ENCODE peak calls at places on chromosomes 1 and 21, in nine cellular contexts. D is GM23338, N is suprapubic skin, T is cardiac muscle cell, Y is fibroblast of villous mesenchyme, Q is left lung, L is PC-3, W is A549, X is mucosa of descending colon. O is an unnamed sample.

GRCh38 chr21:46171996-46172862 is 12.0 kb downstream of the SPATC1L start:
- DNase-seq in D (no peak), N (peak; percentile 27), T (no peak), Y (no peak), Q (peak; percentile 55), L (no peak), W (no peak), X (no peak), O (peak; percentile 12)

GRCh38 chr1:201379733-201380242 is 2.3 kb upstream of the TNNT2 start:
- DNase-seq in D (no peak), N (no peak), T (no peak), Y (no peak), Q (no peak), L (no peak), W (no peak), X (no peak), O (no peak)

GRCh38 chr21:29098156-29098555 is 24.7 kb upstream of the CCT8 start:
- DNase-seq in D (no peak), N (no peak), T (no peak), Y (peak; percentile 47), Q (no peak), L (no peak), W (no peak), X (no peak), O (no peak)

GRCh38 chr1:164480285-164480907 is 78.6 kb upstream of the PBX1 start:
- DNase-seq in D (no peak), N (no peak), T (no peak), Y (no peak), Q (no peak), L (no peak), W (no peak), X (no peak), O (no peak)

GRCh38 chr1:207282496-207283380 is 38.7 kb upstream of the CD55 start:
- DNase-seq in D (no peak), N (no peak), T (no peak), Y (peak; percentile 87), Q (no peak), L (peak; percentile 64), W (no peak), X (peak; percentile 74), O (no peak)

GRCh38 chr1:187621961-187622360 is 793.2 kb downstream of the PLA2G4A start:
- DNase-seq in D (no peak), N (no peak), T (no peak), Y (peak; percentile 17), Q (no peak), L (peak; percentile 23), W (no peak), X (no peak), O (no peak)

GRCh38 chr1:167635233-167635648 is 5.2 kb downstream of the RCSD1 start:
- DNase-seq in D (peak; percentile 85), N (no peak), T (peak; percentile 93), Y (peak; percentile 33), Q (no peak), L (no peak), W (no peak), X (no peak), O (no peak)

GRCh38 chr1:115781830-115782229 is 13.3 kb upstream of the CASQ2 start:
- DNase-seq in D (no peak), N (no peak), T (no peak), Y (no peak), Q (no peak), L (no peak), W (no peak), X (no peak), O (no peak)

GRCh38 chr1:63922848-63923247 is 149.0 kb downstream of the ROR1 start:
- DNase-seq in D (no peak), N (no peak), T (peak; percentile 53), Y (no peak), Q (no peak), L (no peak), W (no peak), X (no peak), O (no peak)

GRCh38 chr1:234856719-234857310 is 246.8 kb upstream of the IRF2BP2 start:
- DNase-seq in D (no peak), N (no peak), T (no peak), Y (no peak), Q (no peak), L (no peak), W (no peak), X (no peak), O (no peak)

GRCh38 chr1:57192256-57192655 is 226.4 kb upstream of the C8B start:
- DNase-seq in D (no peak), N (no peak), T (no peak), Y (no peak), Q (no peak), L (no peak), W (no peak), X (no peak), O (no peak)

GRCh38 chr1:220189750-220190347 is 82.4 kb downstream of the RAB3GAP2 start:
- DNase-seq in D (no peak), N (no peak), T (peak; percentile 18), Y (peak; percentile 40), Q (no peak), L (peak; percentile 58), W (peak; percentile 39), X (no peak), O (no peak)

GRCh38 chr1:159431904-159432303 is at the start of gene OR10J4:
- DNase-seq in D (no peak), N (no peak), T (no peak), Y (no peak), Q (no peak), L (no peak), W (no peak), X (no peak), O (no peak)

GRCh38 chr1:50183734-50184133 is 75.0 kb downstream of the ELAVL4 start:
- DNase-seq in D (no peak), N (no peak), T (no peak), Y (no peak), Q (no peak), L (no peak), W (no peak), X (no peak), O (no peak)

GRCh38 chr1:164515932-164516331 is 43.1 kb upstream of the PBX1 start:
- DNase-seq in D (no peak), N (no peak), T (no peak), Y (no peak), Q (no peak), L (no peak), W (no peak), X (no peak), O (no peak)

GRCh38 chr1:199687321-199687720 is 340.2 kb upstream of the NR5A2 start:
- DNase-seq in D (peak; percentile 46), N (no peak), T (no peak), Y (no peak), Q (no peak), L (peak; percentile 11), W (no peak), X (no peak), O (no peak)

GRCh38 chr1:6197746-6198427 is 1.5 kb downstream of the RPL22 start:
- DNase-seq in D (no peak), N (no peak), T (no peak), Y (no peak), Q (no peak), L (no peak), W (no peak), X (no peak), O (no peak)

DNA sequence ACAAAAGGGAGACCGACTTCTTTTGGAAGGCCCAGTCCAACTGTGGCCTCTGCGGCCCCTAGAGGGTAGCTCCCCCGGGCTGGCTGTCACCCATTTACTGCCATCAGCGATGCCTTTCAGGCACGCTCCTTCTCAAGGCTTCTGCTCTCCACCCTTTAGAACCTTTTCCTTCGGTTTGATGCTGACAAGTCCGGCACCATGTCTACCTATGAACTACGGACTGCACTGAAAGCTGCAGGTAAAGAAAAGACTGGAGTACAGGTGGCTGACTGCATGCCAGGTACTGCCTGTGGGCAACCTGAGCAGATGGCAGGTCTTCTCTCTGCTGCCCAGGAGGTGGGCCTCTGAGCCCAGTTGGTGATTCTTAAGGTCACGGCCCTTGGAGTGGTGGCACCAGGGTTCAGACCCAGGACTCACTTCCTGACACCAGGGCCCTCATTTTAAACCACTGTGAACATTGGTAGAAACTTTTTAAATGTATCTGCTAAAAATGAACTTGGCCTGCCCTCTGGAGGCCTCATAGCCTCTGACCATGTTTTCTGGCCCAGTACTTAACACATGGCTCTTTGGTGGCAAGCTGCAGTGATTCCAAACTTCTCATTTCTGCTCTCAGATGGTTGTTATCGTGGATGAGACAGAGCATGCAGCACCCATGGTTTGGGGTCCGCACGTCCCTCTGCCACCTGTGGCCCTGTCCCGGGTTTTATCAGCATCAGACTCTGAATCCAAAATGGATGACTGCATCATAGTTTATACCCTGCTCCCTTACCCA is 45.7 kb downstream of the CAPN9 start:
- DNase-seq in D (no peak), N (no peak), T (no peak), Y (peak; percentile 28), Q (no peak), L (peak; percentile 50), W (peak; percentile 9), X (no peak), O (no peak)
- TF ChIP-seq CTCF in D (peak; percentile 20), N (no peak), T (peak; percentile 22), Y (peak; percentile 30), Q (no peak), L (peak; percentile 67), W (no peak), X (no peak), O (no peak)

DNA sequence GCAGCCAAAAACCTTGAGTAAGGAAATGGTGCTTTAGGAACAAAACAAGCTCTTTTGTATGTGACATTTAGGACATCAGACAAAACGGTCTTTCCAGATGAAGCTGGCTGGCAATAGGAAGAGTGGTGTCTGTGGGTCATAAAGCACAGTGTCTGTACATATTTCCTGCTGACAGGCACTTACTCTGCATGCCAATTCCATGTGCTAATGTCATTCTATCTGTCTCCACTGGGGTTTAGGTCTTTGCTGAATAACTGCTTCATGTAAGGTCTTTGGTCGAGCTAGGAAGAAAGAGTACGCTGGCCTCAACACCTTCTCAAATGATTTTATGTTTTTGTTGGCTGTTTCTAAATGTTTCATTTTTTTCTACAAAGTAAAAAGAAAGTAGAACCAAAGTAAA is 163.5 kb downstream of the BRINP2 start:
- DNase-seq in D (no peak), N (no peak), T (peak; percentile 35), Y (no peak), Q (no peak), L (peak; percentile 43), W (peak; percentile 18), X (no peak), O (no peak)
- TF ChIP-seq CTCF in D (no peak), N (no peak), T (no peak), Y (no peak), Q (no peak), L (no peak), W (no peak), X (no peak), O (no peak)

DNA sequence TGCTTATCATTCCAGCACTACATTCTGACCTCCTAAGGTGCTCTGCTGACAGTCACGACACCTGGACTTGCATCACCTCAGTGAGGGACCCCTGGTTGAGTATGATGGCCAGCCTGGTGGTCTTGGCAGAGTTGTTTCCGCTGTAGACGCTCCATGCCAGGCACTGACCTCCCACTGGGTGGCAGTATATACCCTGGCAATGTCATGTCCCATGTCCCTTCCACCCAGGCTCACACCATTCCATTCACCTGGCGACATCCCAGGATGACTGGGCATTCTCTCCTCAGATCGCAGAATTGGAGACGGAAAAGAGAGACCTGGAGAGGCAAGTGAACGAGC is 5.0 kb downstream of the DNALI1 start:
- DNase-seq in D (peak; percentile 66), N (no peak), T (no peak), Y (peak; percentile 55), Q (no peak), L (peak; percentile 64), W (peak; percentile 61), X (no peak), O (no peak)
- TF ChIP-seq CTCF in D (peak; percentile 67), N (no peak), T (peak; percentile 51), Y (peak; percentile 79), Q (no peak), L (peak; percentile 85), W (peak; percentile 51), X (no peak), O (no peak)

GRCh38 chr1:66415830-66416229 is 118.1 kb upstream of the SGIP1 start:
- DNase-seq in D (no peak), N (no peak), T (no peak), Y (no peak), Q (no peak), L (no peak), W (no peak), X (no peak), O (no peak)
- TF ChIP-seq CTCF in D (no peak), N (no peak), T (no peak), Y (no peak), Q (no peak), L (no peak), W (no peak), X (no peak), O (no peak)